ENCODE peak calls at places on chromosome X, in seven cellular contexts. Z is activated T-cell treated with anti-CD3 and anti-CD28 coated beads for 1 hour, U is myocyte, J is H7, S is head of caudate nucleus, P is cardiac muscle cell, X is A172. C is an unnamed sample.

GRCh38 chrX:47191331-47191730 is 2.3 kb upstream of the UBA1 start:
- DNase-seq in Z (peak), U (no peak), J (peak), S (peak), P (no peak), X (no peak), C (no peak)

GRCh38 chrX:84046403-84046984 is 141.5 kb downstream of the RPS6KA6 start:
- DNase-seq in Z (no peak), U (peak), J (peak), S (no peak), P (peak), X (peak), C (peak)

GRCh38 chrX:2385224-2385623 is 115.6 kb downstream of the DHRSX start:
- DNase-seq in Z (no peak), U (peak), J (no peak), S (no peak), P (peak), X (peak), C (no peak)

GRCh38 chrX:72105436-72105835 is 26.3 kb downstream of the RTL5 start:
- DNase-seq in Z (no peak), U (no peak), J (no peak), S (no peak), P (no peak), X (no peak), C (no peak)

GRCh38 chrX:129781134-129782014 is 1.6 kb downstream of the SASH3 start:
- DNase-seq in Z (peak), U (no peak), J (peak), S (no peak), P (no peak), X (no peak), C (no peak)

GRCh38 chrX:46587158-46587557 is 13.6 kb downstream of the CHST7 start:
- DNase-seq in Z (no peak), U (no peak), J (no peak), S (no peak), P (peak), X (no peak), C (no peak)

GRCh38 chrX:154472685-154473632 is 6.1 kb downstream of the LAGE3 start:
- DNase-seq in Z (no peak), U (no peak), J (peak), S (no peak), P (no peak), X (no peak), C (no peak)

GRCh38 chrX:13013353-13014110 is 30.9 kb downstream of the FAM9C start:
- DNase-seq in Z (no peak), U (no peak), J (no peak), S (peak), P (peak), X (no peak), C (no peak)

GRCh38 chrX:50779694-50780093 is 34.3 kb downstream of the SHROOM4 start:
- DNase-seq in Z (no peak), U (no peak), J (no peak), S (no peak), P (peak), X (no peak), C (no peak)

GRCh38 chrX:43815209-43815608 is 67.0 kb downstream of the MAOB start:
- DNase-seq in Z (no peak), U (no peak), J (no peak), S (no peak), P (no peak), X (no peak), C (no peak)

GRCh38 chrX:115499112-115499805 is 61.7 kb upstream of the PLS3 start:
- DNase-seq in Z (no peak), U (peak), J (no peak), S (no peak), P (peak), X (no peak), C (peak)

GRCh38 chrX:17706676-17707075 is 30.6 kb upstream of the SCML1 start:
- DNase-seq in Z (no peak), U (peak), J (no peak), S (no peak), P (peak), X (peak), C (no peak)

GRCh38 chrX:40140706-40141499 is 43.1 kb upstream of the BCOR start:
- DNase-seq in Z (no peak), U (no peak), J (peak), S (peak), P (peak), X (no peak), C (no peak)

GRCh38 chrX:129523076-129524055 is at the start of gene SMARCA1:
- DNase-seq in Z (no peak), U (peak), J (peak), S (peak), P (peak), X (peak), C (peak)

GRCh38 chrX:1535241-1536041 is 1.5 kb downstream of the P2RY8 start:
- DNase-seq in Z (no peak), U (no peak), J (no peak), S (no peak), P (no peak), X (no peak), C (no peak)

GRCh38 chrX:51893931-51894696 is 691 bp downstream of the MAGED1 start:
- DNase-seq in Z (no peak), U (peak), J (peak), S (peak), P (peak), X (no peak), C (peak)

GRCh38 chrX:19602866-19603620 is 87.7 kb upstream of the MAP3K15 start:
- DNase-seq in Z (no peak), U (peak), J (no peak), S (no peak), P (peak), X (peak), C (no peak)

GRCh38 chrX:150508461-150509367 is 59.7 kb upstream of the MTM1 start:
- DNase-seq in Z (no peak), U (no peak), J (peak), S (peak), P (peak), X (no peak), C (no peak)

GRCh38 chrX:69107231-69107739 is 58.0 kb downstream of the PJA1 start:
- DNase-seq in Z (no peak), U (no peak), J (peak), S (no peak), P (peak), X (no peak), C (peak)

GRCh38 chrX:39757971-39758370 is 339.8 kb downstream of the BCOR start:
- DNase-seq in Z (no peak), U (peak), J (no peak), S (no peak), P (peak), X (peak), C (no peak)

GRCh38 chrX:153740631-153741222 is 16.1 kb downstream of the ABCD1 start:
- DNase-seq in Z (no peak), U (no peak), J (peak), S (no peak), P (no peak), X (no peak), C (no peak)

GRCh38 chrX:132209527-132209926 is 9.7 kb downstream of the RAP2C start:
- DNase-seq in Z (no peak), U (peak), J (no peak), S (no peak), P (peak), X (no peak), C (no peak)

GRCh38 chrX:19121466-19121865 is 802 bp downstream of the ADGRG2 start:
- DNase-seq in Z (no peak), U (no peak), J (no peak), S (no peak), P (no peak), X (no peak), C (peak)

GRCh38 chrX:49155243-49155899 is 7.2 kb upstream of the MAGIX start:
- DNase-seq in Z (no peak), U (peak), J (peak), S (peak), P (peak), X (peak), C (no peak)

GRCh38 chrX:152905081-152905420 is 7.2 kb downstream of the ZNF185 start:
- DNase-seq in Z (no peak), U (peak), J (no peak), S (no peak), P (no peak), X (no peak), C (peak)

GRCh38 chrX:13857804-13858203 is 40.9 kb upstream of the GPM6B start:
- DNase-seq in Z (no peak), U (no peak), J (no peak), S (no peak), P (no peak), X (no peak), C (no peak)

GRCh38 chrX:18428006-18428405 is 2.6 kb downstream of the CDKL5 start:
- DNase-seq in Z (no peak), U (no peak), J (no peak), S (no peak), P (peak), X (no peak), C (no peak)

GRCh38 chrX:46792826-46793195 is 33.9 kb upstream of the SLC9A7 start:
- DNase-seq in Z (no peak), U (no peak), J (no peak), S (no peak), P (no peak), X (no peak), C (no peak)

GRCh38 chrX:8591526-8591925 is 126.9 kb downstream of the VCX3B start:
- DNase-seq in Z (no peak), U (no peak), J (no peak), S (no peak), P (no peak), X (no peak), C (no peak)

GRCh38 chrX:48683411-48683982 is at the start of gene WAS:
- DNase-seq in Z (no peak), U (no peak), J (peak), S (no peak), P (no peak), X (no peak), C (no peak)

GRCh38 chrX:32933548-32933947 is 277.8 kb downstream of the DMD start:
- DNase-seq in Z (no peak), U (no peak), J (no peak), S (no peak), P (no peak), X (no peak), C (peak)

GRCh38 chrX:2360731-2361130 is 140.0 kb downstream of the DHRSX start:
- DNase-seq in Z (no peak), U (no peak), J (no peak), S (no peak), P (peak), X (peak), C (no peak)

GRCh38 chrX:9352683-9353430 is 112.0 kb upstream of the TBL1X start:
- DNase-seq in Z (no peak), U (peak), J (no peak), S (no peak), P (peak), X (peak), C (no peak)

GRCh38 chrX:25175171-25175570 is 159.4 kb upstream of the ARX start:
- DNase-seq in Z (no peak), U (peak), J (no peak), S (no peak), P (no peak), X (no peak), C (no peak)

GRCh38 chrX:298993-299392 is 17.8 kb downstream of the PLCXD1 start:
- DNase-seq in Z (no peak), U (no peak), J (peak), S (no peak), P (no peak), X (no peak), C (no peak)

C was measured in BE2C.